ENCODE peak calls at places on chromosomes 5 and 9, in eight cellular contexts. M is PC-3; C is CD8-positive, alpha-beta memory T cell; S is CD4-positive, CD25-positive, alpha-beta regulatory T cell; P is cardiac muscle cell; N is PC-9; L is uterus; F is spleen. E is an unnamed sample.
A peak's percentile ranks its signal among the peaks of the same experiment; 100 is the strongest.

GRCh38 chr9:137021979-137022619 is 5.9 kb downstream of the ABCA2 start:
- DNase-seq in N (peak; percentile 89), M (peak; percentile 88), C (no peak), F (peak; percentile 89), L (no peak), S (peak; percentile 69), P (peak; percentile 13), E (peak; percentile 32)

GRCh38 chr5:141882594-141883183 is 4.5 kb upstream of the PCDH1 start:
- DNase-seq in P (no peak), M (no peak), F (no peak), C (no peak), L (no peak), N (no peak), S (no peak), E (no peak)

GRCh38 chr5:148403344-148403743 is 19.6 kb downstream of the FBXO38 start:
- DNase-seq in L (no peak), S (no peak), C (no peak), N (no peak), M (no peak), P (no peak), F (no peak), E (no peak)

GRCh38 chr9:128937310-128938165 is 9.9 kb downstream of the DOLK start:
- DNase-seq in N (no peak), C (no peak), S (no peak), F (peak; percentile 35), M (no peak), P (no peak), L (no peak), E (no peak)

GRCh38 chr5:31827862-31828261 is 188.9 kb downstream of the PDZD2 start:
- DNase-seq in N (no peak), S (no peak), P (no peak), F (no peak), M (peak; percentile 95), C (no peak), L (no peak), E (no peak)

GRCh38 chr5:38453506-38453905 is 102.9 kb downstream of the LIFR start:
- DNase-seq in S (peak; percentile 88), N (no peak), L (no peak), C (peak; percentile 81), F (no peak), P (no peak), M (no peak), E (no peak)

GRCh38 chr9:35070823-35071813 is 1.3 kb downstream of the VCP start:
- DNase-seq in S (peak; percentile 49), L (no peak), F (no peak), M (peak; percentile 28), P (no peak), C (no peak), N (no peak), E (no peak)

GRCh38 chr5:1300581-1301083 is 5.8 kb upstream of the TERT start:
- DNase-seq in F (peak; percentile 64), S (no peak), P (no peak), L (peak; percentile 2), N (no peak), M (no peak), C (no peak), E (no peak)

GRCh38 chr5:150302301-150303069 is at the start of gene ARSI:
- DNase-seq in P (peak; percentile 52), N (peak; percentile 56), M (peak; percentile 69), S (no peak), L (peak; percentile 86), C (no peak), F (peak; percentile 74), E (no peak)

GRCh38 chr5:150305577-150305976 is 2.9 kb upstream of the ARSI start:
- DNase-seq in S (no peak), L (no peak), M (no peak), F (no peak), P (no peak), C (no peak), N (no peak), E (no peak)

GRCh38 chr5:150303660-150304411 is 1.1 kb upstream of the ARSI start:
- DNase-seq in C (no peak), F (no peak), M (no peak), S (no peak), L (peak; percentile 52), N (no peak), P (no peak), E (no peak)

GRCh38 chr5:150303070-150303595 is 428 bp upstream of the ARSI start:
- DNase-seq in P (no peak), F (no peak), S (no peak), N (no peak), L (no peak), M (no peak), C (no peak), E (no peak)

GRCh38 chr5:150304481-150305081 is 1.9 kb upstream of the ARSI start:
- DNase-seq in F (no peak), M (no peak), S (no peak), P (no peak), L (no peak), C (no peak), N (no peak), E (no peak)
- H3K27ac ChIP-seq in F (no peak overlapping the region), M (no peak overlapping the region), S (no peak overlapping the region), P (no peak overlapping the region), L (peak overlapping the region; percentile 85), C (no peak overlapping the region), N (no peak overlapping the region), E (peak overlapping the region; percentile 57)

DNA sequence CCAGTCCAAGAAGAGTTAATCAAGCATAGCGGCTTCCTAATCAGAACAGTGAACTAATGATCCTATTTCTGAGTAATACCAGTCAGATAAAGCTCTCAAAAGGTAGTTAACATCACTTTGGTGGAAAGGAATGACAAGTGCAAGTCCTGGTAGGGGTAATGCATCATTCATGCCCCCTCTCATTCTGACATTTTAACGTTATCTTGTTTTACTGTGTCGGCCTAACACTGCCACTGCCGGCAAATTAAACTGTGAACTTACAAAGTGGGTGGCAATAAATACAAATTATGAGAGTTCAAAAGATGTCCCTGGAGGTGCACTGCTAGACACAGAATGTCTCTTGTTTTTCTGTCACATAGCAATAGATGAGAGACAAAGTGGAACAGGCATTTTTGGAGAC is 131.6 kb downstream of the EBF1 start:
- DNase-seq in M (no peak), P (no peak), L (no peak), F (no peak), S (no peak), C (no peak), N (no peak), E (no peak)
- H3K4me1 ChIP-seq in M (peaks cover 18% of the 10 kb centered on the region), P (no peaks in the 10 kb centered on the region), L (no peaks in the 10 kb centered on the region), F (no peaks in the 10 kb centered on the region), S (no peaks in the 10 kb centered on the region), C (no peaks in the 10 kb centered on the region), N (no peaks in the 10 kb centered on the region), E (no peaks in the 10 kb centered on the region)

GRCh38 chr5:61332369-61332745 is 299 bp downstream of the ZSWIM6 start:
- DNase-seq in M (no peak), N (no peak), P (peak; percentile 66), S (peak; percentile 51), F (no peak), L (no peak), C (no peak), E (no peak)

GRCh38 chr5:61329729-61330128 is 2.3 kb upstream of the ZSWIM6 start:
- DNase-seq in M (peak; percentile 26), F (no peak), N (no peak), P (no peak), C (no peak), L (no peak), S (no peak), E (no peak)

GRCh38 chr5:61331407-61332368 is at the start of gene ZSWIM6:
- DNase-seq in S (peak; percentile 99), C (peak; percentile 96), P (peak; percentile 100), L (peak; percentile 99), F (peak; percentile 99), M (peak; percentile 93), N (peak; percentile 96), E (peak; percentile 86)

GRCh38 chr5:61330341-61330878 is 1.6 kb upstream of the ZSWIM6 start:
- DNase-seq in L (peak; percentile 24), M (peak; percentile 50), F (peak; percentile 85), P (no peak), S (peak; percentile 33), C (no peak), N (no peak), E (no peak)

DNA sequence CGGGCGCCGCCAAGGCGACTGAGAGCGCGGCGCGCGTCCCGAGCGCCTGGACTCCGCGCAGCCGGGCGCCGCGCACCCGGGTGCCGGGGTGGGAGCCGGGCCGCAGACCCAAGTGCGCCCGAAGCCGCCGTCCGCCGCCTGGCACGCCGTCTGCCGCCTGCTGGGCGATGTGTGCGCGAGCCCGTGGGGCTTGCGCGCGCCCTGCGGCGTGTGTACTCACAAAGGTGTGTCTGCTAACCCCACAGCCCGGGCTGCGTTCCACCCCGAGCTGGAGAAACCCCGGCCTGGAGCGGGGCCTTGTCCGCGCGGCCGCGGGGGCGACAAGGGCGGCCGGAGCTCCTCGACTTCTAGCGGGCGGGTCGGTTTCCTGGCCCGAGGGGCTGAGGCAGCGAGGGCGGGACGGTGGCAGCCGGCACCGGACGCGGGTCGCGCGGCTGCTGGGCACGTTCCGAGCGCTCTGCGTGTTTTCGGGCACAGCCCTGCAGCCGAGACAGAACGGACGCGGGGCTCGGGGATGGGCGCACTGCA is 1.1 kb upstream of the ZSWIM6 start:
- DNase-seq in N (peak; percentile 78), M (peak; percentile 77), L (peak; percentile 65), F (peak; percentile 96), C (peak; percentile 80), P (peak; percentile 80), S (peak; percentile 83), E (no peak)
- H3K27me3 ChIP-seq in N (no peaks in the 10 kb centered on the region), M (no peaks in the 10 kb centered on the region), L (no peaks in the 10 kb centered on the region), F (no peaks in the 10 kb centered on the region), C (no peaks in the 10 kb centered on the region), P (no peaks in the 10 kb centered on the region), S (peaks cover 25% of the 10 kb centered on the region), E (no peaks in the 10 kb centered on the region)

DNA sequence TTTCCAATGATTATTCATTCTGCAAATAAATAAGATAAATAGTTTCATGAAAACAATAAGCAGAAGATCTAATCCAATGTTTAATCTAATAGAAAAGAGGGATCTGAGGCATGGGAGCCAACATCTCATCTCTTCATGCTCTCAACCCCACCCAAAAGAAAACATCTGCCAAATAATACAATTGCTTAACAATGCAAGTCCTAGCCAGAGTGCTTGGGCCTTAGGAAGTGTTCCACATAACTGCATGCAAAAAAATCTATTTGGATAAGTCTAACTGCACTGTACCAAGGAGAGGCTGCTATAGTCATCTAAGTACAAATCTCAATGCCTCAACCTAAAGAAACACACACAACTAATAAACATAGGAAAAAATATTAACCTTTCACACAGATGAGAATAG is 606.0 kb downstream of the CDH9 start:
- DNase-seq in F (no peak), M (no peak), N (no peak), C (no peak), L (no peak), P (no peak), S (no peak), E (no peak)
- H3K27ac ChIP-seq in F (no peak overlapping the region), M (no peak overlapping the region), N (no peak overlapping the region), C (no peak overlapping the region), L (no peak overlapping the region), P (no peak overlapping the region), S (no peak overlapping the region), E (no peak overlapping the region)

DNA sequence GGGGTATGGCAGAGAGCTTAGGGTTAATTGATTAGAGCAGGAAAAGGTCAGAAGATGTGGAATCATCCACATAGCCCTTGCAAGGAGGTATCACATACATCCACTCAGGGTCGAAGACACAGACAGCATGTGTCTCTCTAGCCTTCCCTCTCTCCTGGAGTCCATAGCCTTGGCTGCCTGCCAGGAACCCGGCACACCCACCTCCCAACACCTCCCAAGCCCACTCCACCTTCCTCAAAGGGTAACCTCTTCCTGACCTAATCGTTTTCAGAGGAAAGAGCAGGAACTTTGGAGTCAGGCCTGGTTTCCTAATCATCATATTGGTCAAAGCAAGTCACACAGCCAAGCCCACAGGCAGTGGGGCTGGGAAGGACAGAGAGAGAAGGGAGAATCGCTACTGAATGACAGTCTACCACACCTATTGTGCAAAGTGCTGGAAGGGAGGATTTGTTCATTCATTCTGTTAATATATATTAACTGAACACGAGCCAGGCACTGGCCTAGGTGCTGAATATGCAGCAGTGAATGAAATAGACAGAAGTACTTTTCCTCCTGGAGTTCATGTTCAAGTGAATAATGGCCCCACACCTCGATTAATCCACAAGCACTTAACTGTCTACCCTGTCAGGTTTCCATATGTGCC is 107.7 kb downstream of the KCNIP1 start:
- DNase-seq in L (no peak), N (no peak), S (no peak), F (peak; percentile 35), C (no peak), P (peak; percentile 64), M (peak; percentile 8), E (no peak)
- H3K4me1 ChIP-seq in L (no peaks in the 10 kb centered on the region), N (peaks cover 18% of the 10 kb centered on the region), S (no peaks in the 10 kb centered on the region), F (no peaks in the 10 kb centered on the region), C (no peaks in the 10 kb centered on the region), P (no peaks in the 10 kb centered on the region), M (peaks cover 20% of the 10 kb centered on the region), E (no peaks in the 10 kb centered on the region)

E was measured in Panc1.